ENCODE peak calls at places on chromosomes 3 and 15, in six cellular contexts. V, R, C, O, M and B are unnamed samples.

GRCh38 chr15:63834500-63835210 is 907 bp upstream of the HERC1 start:
- DNase-seq in V (no peak), C (no peak), R (no peak), O (no peak), M (no peak), B (no peak)

GRCh38 chr3:10363935-10364334 is 43.0 kb upstream of the SEC13 start:
- DNase-seq in M (no peak), O (no peak), R (no peak), V (no peak), C (no peak), B (no peak)

GRCh38 chr15:32952901-32953889 is 235.4 kb downstream of the GREM1 start:
- DNase-seq in V (peak; percentile 13), C (no peak), R (no peak), M (no peak), O (no peak), B (no peak)

GRCh38 chr15:52727825-52728224 is 48.6 kb upstream of the ATOSA start:
- DNase-seq in C (no peak), O (no peak), M (peak; percentile 70), R (no peak), V (no peak), B (no peak)

GRCh38 chr3:195186041-195186709 is 84.8 kb downstream of the XXYLT1 start:
- DNase-seq in O (no peak), V (no peak), C (no peak), R (no peak), M (no peak), B (no peak)

GRCh38 chr3:122306622-122306953 is 18.5 kb upstream of the CSTA start:
- DNase-seq in M (no peak), R (no peak), O (no peak), C (no peak), V (no peak), B (no peak)

GRCh38 chr3:149414557-149415231 is 37.2 kb upstream of the TM4SF1 start:
- DNase-seq in M (no peak), V (no peak), O (no peak), C (no peak), R (no peak), B (no peak)

GRCh38 chr15:74322558-74323180 is 44.8 kb downstream of the CYP11A1 start:
- DNase-seq in V (peak; percentile 84), C (peak; percentile 41), R (peak; percentile 59), O (peak; percentile 46), M (peak; percentile 56), B (peak; percentile 62)

GRCh38 chr15:68303560-68304436 is 26.3 kb downstream of the FEM1B start:
- DNase-seq in R (no peak), O (peak; percentile 9), V (no peak), M (no peak), C (no peak), B (peak; percentile 41)

GRCh38 chr3:14301558-14301957 is 100.8 kb upstream of the SLC6A6 start:
- DNase-seq in C (no peak), V (no peak), R (no peak), M (no peak), O (no peak), B (no peak)

GRCh38 chr3:126270145-126270811 is 86.9 kb downstream of the KLF15 start:
- DNase-seq in M (no peak), O (peak; percentile 25), V (no peak), C (no peak), R (peak; percentile 82), B (peak; percentile 71)

GRCh38 chr3:80734955-80735354 is 967.2 kb upstream of the ROBO1 start:
- DNase-seq in O (no peak), M (no peak), V (no peak), R (no peak), C (no peak), B (no peak)

GRCh38 chr15:42070966-42071350 is 23.4 kb downstream of the PLA2G4D start:
- DNase-seq in C (no peak), V (no peak), R (no peak), O (no peak), M (no peak), B (peak; percentile 34)

GRCh38 chr15:88513195-88513594 is 33.3 kb downstream of the DET1 start:
- DNase-seq in M (no peak), V (no peak), C (no peak), O (no peak), R (no peak), B (no peak)

GRCh38 chr3:151440940-151441339 is 19.9 kb downstream of the IGSF10 start:
- DNase-seq in V (no peak), M (no peak), C (no peak), R (no peak), O (no peak), B (no peak)

GRCh38 chr15:80512729-80513670 is 108.8 kb downstream of the ARNT2 start:
- DNase-seq in M (no peak), R (no peak), C (no peak), V (no peak), O (no peak), B (no peak)

GRCh38 chr3:188153498-188153948 is 434 bp upstream of the LPP start:
- DNase-seq in V (peak; percentile 94), C (peak; percentile 20), R (peak; percentile 78), O (peak; percentile 79), M (peak; percentile 88), B (peak; percentile 91)

GRCh38 chr3:29152379-29152778 is 128.5 kb upstream of the RBMS3 start:
- DNase-seq in O (no peak), V (peak; percentile 28), R (no peak), C (no peak), M (no peak), B (no peak)